ENCODE peak calls at places on chromosomes 1 and 21, in five cellular contexts. H is uterus, I is D721Med, D is cardiac fibroblast, L is heart right ventricle. Y is an unnamed sample.
A peak's percentile ranks its signal among the peaks of the same experiment; 100 is the strongest.

GRCh38 chr1:1891349-1892078 is 627 bp upstream of the GNB1 start:
- DNase-seq in H (peak; percentile 71), I (peak; percentile 38), D (peak; percentile 52), L (peak; percentile 84), Y (peak; percentile 40)

GRCh38 chr1:166603296-166603695 is 236.0 kb upstream of the POGK start:
- DNase-seq in D (no peak), L (no peak), H (no peak), I (no peak), Y (no peak)

GRCh38 chr1:46215504-46215903 is 12.4 kb downstream of the LURAP1 start:
- DNase-seq in D (no peak), H (no peak), L (no peak), I (no peak), Y (no peak)

GRCh38 chr1:68147534-68147933 is 84.8 kb downstream of the WLS start:
- DNase-seq in L (no peak), I (no peak), H (no peak), D (no peak), Y (no peak)

GRCh38 chr1:91054780-91055481 is 33.1 kb upstream of the ZNF644 start:
- DNase-seq in H (no peak), D (no peak), L (no peak), I (no peak), Y (no peak)

GRCh38 chr1:53359934-53360276 is 32.0 kb upstream of the LRP8 start:
- DNase-seq in I (no peak), L (no peak), D (no peak), H (no peak), Y (no peak)

GRCh38 chr1:19435181-19435580 is 50.2 kb downstream of the CAPZB start:
- DNase-seq in L (no peak), I (no peak), D (peak; percentile 77), H (no peak), Y (no peak)

GRCh38 chr21:45505416-45506021 is 36.7 kb downstream of the SLC19A1 start:
- DNase-seq in D (no peak), I (no peak), H (no peak), L (peak; percentile 8), Y (no peak)

GRCh38 chr1:89945852-89946476 is 48.9 kb upstream of the ZNF326 start:
- DNase-seq in I (no peak), D (peak; percentile 63), L (no peak), H (no peak), Y (no peak)

GRCh38 chr1:105591681-105592080 is 1464.8 kb upstream of the PRMT6 start:
- DNase-seq in H (no peak), D (no peak), L (no peak), I (no peak), Y (no peak)

GRCh38 chr1:150567717-150568561 is 11.5 kb downstream of the MCL1 start:
- DNase-seq in I (no peak), L (no peak), D (peak; percentile 99), H (peak; percentile 88), Y (peak; percentile 95)

GRCh38 chr1:28819020-28819419 is 7.0 kb downstream of the OPRD1 start:
- DNase-seq in D (no peak), H (no peak), L (no peak), I (no peak), Y (no peak)

GRCh38 chr1:232574867-232575523 is 54.9 kb downstream of the SIPA1L2 start:
- DNase-seq in D (no peak), L (no peak), H (no peak), I (no peak), Y (no peak)

GRCh38 chr21:14762734-14763694 is 216.9 kb upstream of the SAMSN1 start:
- DNase-seq in D (no peak), H (no peak), I (no peak), L (no peak), Y (no peak)

GRCh38 chr1:38835230-38835827 is 24.2 kb downstream of the RRAGC start:
- DNase-seq in I (no peak), L (no peak), D (peak; percentile 93), H (no peak), Y (no peak)

GRCh38 chr1:81549588-81550127 is 251.1 kb upstream of the ADGRL2 start:
- DNase-seq in H (no peak), I (no peak), L (no peak), D (peak; percentile 74), Y (no peak)

GRCh38 chr1:206687915-206688442 is 3.3 kb downstream of the MAPKAPK2 start:
- DNase-seq in L (no peak), H (no peak), I (no peak), D (peak; percentile 56), Y (no peak)

GRCh38 chr1:154992721-154993571 is 440 bp upstream of the LENEP start:
- DNase-seq in H (no peak), I (no peak), L (no peak), D (peak; percentile 65), Y (no peak)

GRCh38 chr1:21567241-21568005 is 58.2 kb downstream of the ALPL start:
- DNase-seq in D (peak; percentile 94), H (no peak), L (no peak), I (no peak), Y (no peak)

GRCh38 chr1:213994888-213995287 is 7.1 kb downstream of the PROX1 start:
- DNase-seq in L (no peak), H (no peak), D (no peak), I (no peak), Y (no peak)

GRCh38 chr1:81467433-81467832 is 333.3 kb upstream of the ADGRL2 start:
- DNase-seq in H (no peak), I (no peak), L (no peak), D (no peak), Y (no peak)

GRCh38 chr21:39850333-39850732 is 16.9 kb upstream of the PCP4 start:
- DNase-seq in L (no peak), I (no peak), D (no peak), H (no peak), Y (no peak)

GRCh38 chr1:202189919-202190715 is 3.5 kb upstream of the LGR6 start:
- DNase-seq in L (no peak), I (no peak), D (peak; percentile 20), H (no peak), Y (no peak)

GRCh38 chr1:156689035-156689959 is 12.1 kb upstream of the NES start:
- DNase-seq in D (peak; percentile 81), L (peak; percentile 71), H (peak; percentile 83), I (peak; percentile 94), Y (peak; percentile 38)

GRCh38 chr1:200346744-200347143 is 63.1 kb downstream of the ZNF281 start:
- DNase-seq in L (no peak), I (no peak), H (no peak), D (peak; percentile 61), Y (no peak)

GRCh38 chr1:190172636-190173410 is 304.8 kb downstream of the BRINP3 start:
- DNase-seq in D (peak; percentile 28), L (no peak), H (no peak), I (no peak), Y (no peak)

GRCh38 chr1:186680031-186681012 is at the start of gene PTGS2:
- DNase-seq in L (peak; percentile 63), I (peak; percentile 45), D (peak; percentile 99), H (peak; percentile 84), Y (peak; percentile 43)

GRCh38 chr1:39720094-39720999 is 18.3 kb upstream of the PPIE start:
- DNase-seq in L (no peak), D (peak; percentile 82), H (no peak), I (no peak), Y (peak; percentile 46)

GRCh38 chr21:16071761-16072160 is 342.0 kb downstream of the USP25 start:
- DNase-seq in I (no peak), D (no peak), H (no peak), L (no peak), Y (no peak)

GRCh38 chr21:38388219-38388618 is 110.1 kb downstream of the ERG start:
- DNase-seq in L (no peak), H (no peak), D (peak; percentile 45), I (no peak), Y (no peak)

GRCh38 chr1:13661539-13661938 is 38.4 kb upstream of the PRDM2 start:
- DNase-seq in L (no peak), H (peak; percentile 21), I (no peak), D (peak; percentile 33), Y (peak; percentile 14)

DNA sequence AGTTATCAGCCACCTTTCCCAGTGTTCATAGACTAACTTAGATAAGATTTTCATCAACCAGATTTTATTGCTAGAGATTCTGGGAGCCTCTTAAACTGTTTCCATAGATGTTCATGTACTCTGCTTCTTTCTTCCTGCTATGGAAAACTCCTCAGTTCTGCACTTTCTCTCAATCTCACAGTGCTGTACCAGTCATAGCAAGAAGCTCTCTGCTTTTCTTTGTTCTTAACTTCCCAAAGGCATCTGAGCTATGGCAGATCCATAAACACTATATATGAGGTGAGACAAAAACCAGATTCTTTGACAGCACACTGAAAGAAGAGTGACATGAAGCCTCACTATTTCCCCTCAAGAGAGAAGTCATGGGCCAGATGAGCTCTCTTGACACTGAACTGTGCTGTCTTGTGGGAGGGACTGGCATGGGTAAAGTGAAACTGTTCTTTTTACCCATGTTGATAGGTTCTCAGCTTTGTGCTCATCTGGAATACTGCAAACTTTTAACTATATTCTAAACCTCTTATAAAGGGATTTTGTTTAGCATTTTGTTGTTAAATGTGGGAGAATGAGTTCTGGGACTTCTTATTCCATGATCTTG is 64.2 kb upstream of the LYPLAL1 start:
- DNase-seq in D (no peak), L (no peak), I (no peak), H (no peak), Y (no peak)
- TF ChIP-seq CTCF in D (no peak), L (no peak), I (no peak), H (no peak), Y (no peak)

GRCh38 chr1:164240081-164240480 is 318.9 kb upstream of the PBX1 start:
- DNase-seq in I (no peak), L (no peak), D (peak; percentile 9), H (no peak), Y (no peak)
- TF ChIP-seq CTCF in I (no peak), L (peak; percentile 48), D (no peak), H (no peak), Y (peak; percentile 25)

GRCh38 chr1:85259118-85259865 is at the start of gene C1orf52:
- DNase-seq in I (peak; percentile 69), H (peak; percentile 97), L (peak; percentile 97), D (peak; percentile 94), Y (peak; percentile 92)

GRCh38 chr1:85258536-85259117 is 835 bp downstream of the C1orf52 start:
- DNase-seq in L (no peak), D (peak; percentile 23), H (no peak), I (no peak), Y (no peak)

GRCh38 chr1:85262985-85263384 is 3.5 kb upstream of the C1orf52 start:
- DNase-seq in I (no peak), H (no peak), L (no peak), D (no peak), Y (no peak)

GRCh38 chr1:85264150-85264549 is 4.7 kb upstream of the C1orf52 start:
- DNase-seq in I (no peak), H (no peak), L (no peak), D (peak; percentile 28), Y (no peak)

DNA sequence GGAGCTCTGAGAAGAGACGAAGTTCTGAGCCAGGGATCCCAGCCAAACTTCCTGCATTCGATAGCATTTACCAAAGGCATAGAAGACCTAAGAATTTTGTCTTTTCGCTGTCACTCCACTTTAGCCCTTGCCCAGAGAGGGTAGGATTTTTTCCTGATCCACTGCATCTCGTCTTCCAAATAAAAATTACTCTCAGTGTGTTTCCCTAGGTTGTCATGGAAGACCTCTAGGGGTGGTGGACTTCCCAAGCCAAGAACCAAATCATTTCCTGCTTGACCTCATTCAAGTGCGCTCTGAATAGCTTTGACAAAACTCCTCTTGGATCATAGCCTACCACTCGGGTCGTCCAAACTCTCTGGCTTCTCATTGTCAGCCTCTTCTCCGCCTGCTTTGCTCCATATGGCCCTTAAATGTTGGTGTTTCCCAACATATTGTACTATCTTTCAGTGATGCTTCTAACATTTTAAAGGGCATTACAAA is 444 bp upstream of the C1orf52 start:
- DNase-seq in I (no peak), D (peak; percentile 83), H (peak; percentile 52), L (no peak), Y (no peak)
- TF ChIP-seq CTCF in I (no peak), D (no peak), H (no peak), L (no peak), Y (peak; percentile 8)

GRCh38 chr1:226342656-226343055 is 33.7 kb upstream of the LIN9 start:
- DNase-seq in L (no peak), H (no peak), D (no peak), I (no peak), Y (no peak)
- TF ChIP-seq CTCF in L (no peak), H (no peak), D (no peak), I (no peak), Y (no peak)